ENCODE peak calls at places on chromosomes 6 and 20, in four cellular contexts. S is fibroblast of lung, U is tibial artery, Y is hepatocyte. J is an unnamed sample.

GRCh38 chr6:1817033-1817761 is 207.5 kb downstream of the FOXC1 start:
- DNase-seq in U (no peak), S (peak; percentile 50), Y (no peak), J (no peak)

GRCh38 chr6:36914227-36914794 is 28.6 kb downstream of the C6orf89 start:
- DNase-seq in S (peak; percentile 34), U (no peak), Y (peak; percentile 85), J (peak; percentile 96)

GRCh38 chr6:27532820-27533538 is 60.1 kb upstream of the ZNF184 start:
- DNase-seq in Y (no peak), S (no peak), U (no peak), J (no peak)

GRCh38 chr6:110359554-110359953 is 1.4 kb upstream of the METTL24 start:
- DNase-seq in Y (no peak), U (no peak), S (no peak), J (no peak)

GRCh38 chr6:3619800-3620199 is 131.7 kb downstream of the PXDC1 start:
- DNase-seq in S (no peak), U (no peak), Y (no peak), J (no peak)

GRCh38 chr6:20791932-20792331 is 257.7 kb downstream of the CDKAL1 start:
- DNase-seq in Y (no peak), U (no peak), S (peak; percentile 39), J (no peak)

GRCh38 chr20:3698511-3699436 is 13.6 kb downstream of the SIGLEC1 start:
- DNase-seq in U (no peak), Y (no peak), S (no peak), J (no peak)

GRCh38 chr20:13900506-13900905 is 89.9 kb downstream of the SEL1L2 start:
- DNase-seq in U (no peak), Y (no peak), S (no peak), J (no peak)

GRCh38 chr20:48828734-48829460 is 1.1 kb upstream of the PREX1 start:
- DNase-seq in S (no peak), U (no peak), Y (no peak), J (no peak)

GRCh38 chr6:100084301-100085161 is 90.5 kb upstream of the MCHR2 start:
- DNase-seq in Y (peak; percentile 15), S (peak; percentile 36), U (no peak), J (no peak)

GRCh38 chr20:57748601-57749130 is 38.9 kb upstream of the PMEPA1 start:
- DNase-seq in Y (peak; percentile 75), U (peak; percentile 88), S (peak; percentile 43), J (peak; percentile 50)

GRCh38 chr6:24100336-24100735 is 25.7 kb upstream of the NRSN1 start:
- DNase-seq in Y (no peak), S (no peak), U (no peak), J (no peak)

GRCh38 chr6:108630050-108630714 is 69.5 kb downstream of the FOXO3 start:
- DNase-seq in Y (no peak), U (no peak), S (no peak), J (no peak)

GRCh38 chr20:7926323-7926722 is 13.9 kb downstream of the HAO1 start:
- DNase-seq in Y (no peak), U (no peak), S (no peak), J (no peak)

GRCh38 chr6:3565291-3565690 is 108.4 kb upstream of the SLC22A23 start:
- DNase-seq in S (no peak), U (no peak), Y (no peak), J (no peak)

GRCh38 chr6:136792066-136792944 is at the start of gene MAP3K5:
- DNase-seq in U (peak; percentile 85), S (peak; percentile 88), Y (peak; percentile 91), J (peak; percentile 95)

GRCh38 chr6:141401851-141402250 is 730.9 kb upstream of the GJE1 start:
- DNase-seq in Y (peak; percentile 22), U (no peak), S (peak; percentile 19), J (no peak)

GRCh38 chr20:10476319-10476724 is 41.2 kb downstream of the SLX4IP start:
- DNase-seq in U (peak; percentile 37), Y (no peak), S (no peak), J (peak; percentile 6)

GRCh38 chr6:57109905-57110304 is 19.9 kb downstream of the ZNF451 start:
- DNase-seq in U (no peak), Y (no peak), S (peak; percentile 81), J (no peak)

GRCh38 chr20:37556538-37556937 is 28.9 kb upstream of the BLCAP start:
- DNase-seq in U (no peak), S (no peak), Y (no peak), J (no peak)

GRCh38 chr6:150025201-150025917 is at the start of gene RAET1L:
- DNase-seq in U (no peak), S (peak; percentile 37), Y (peak; percentile 22), J (peak; percentile 56)

GRCh38 chr6:157955675-157956074 is 26.0 kb upstream of the SYNJ2 start:
- DNase-seq in S (no peak), U (no peak), Y (no peak), J (no peak)

GRCh38 chr20:20364016-20364746 is 3.7 kb upstream of the INSM1 start:
- DNase-seq in Y (no peak), U (no peak), S (no peak), J (no peak)

GRCh38 chr20:1185316-1185741 is 548 bp upstream of the TMEM74B start:
- DNase-seq in U (no peak), Y (peak; percentile 47), S (no peak), J (peak; percentile 10)

GRCh38 chr20:11451793-11452291 is 465.9 kb upstream of the BTBD3 start:
- DNase-seq in U (no peak), Y (peak; percentile 46), S (peak; percentile 38), J (no peak)

GRCh38 chr20:48722737-48723191 is 105.0 kb downstream of the PREX1 start:
- DNase-seq in S (peak; percentile 39), Y (peak; percentile 32), U (peak; percentile 71), J (no peak)

GRCh38 chr6:116443105-116443504 is 18.1 kb upstream of the CALHM6 start:
- DNase-seq in S (no peak), U (no peak), Y (no peak), J (no peak)

GRCh38 chr6:88815491-88815890 is 147.9 kb downstream of the RNGTT start:
- DNase-seq in Y (no peak), U (no peak), S (no peak), J (no peak)

GRCh38 chr6:167470101-167470835 is 145.4 kb downstream of the TTLL2 start:
- DNase-seq in U (no peak), Y (no peak), S (no peak), J (no peak)

GRCh38 chr6:5287205-5287965 is 26.1 kb downstream of the FARS2 start:
- DNase-seq in U (no peak), S (peak; percentile 69), Y (no peak), J (no peak)

GRCh38 chr20:17570347-17571152 is 675 bp downstream of the DSTN start:
- DNase-seq in S (peak; percentile 53), U (peak; percentile 59), Y (peak; percentile 72), J (peak; percentile 70)

GRCh38 chr6:129598244-129599187 is 111.5 kb downstream of the ARHGAP18 start:
- DNase-seq in Y (peak; percentile 72), S (peak; percentile 91), U (no peak), J (peak; percentile 67)

GRCh38 chr6:164216368-164216767 is 801.9 kb downstream of the QKI start:
- DNase-seq in U (no peak), S (no peak), Y (no peak), J (no peak)

DNA sequence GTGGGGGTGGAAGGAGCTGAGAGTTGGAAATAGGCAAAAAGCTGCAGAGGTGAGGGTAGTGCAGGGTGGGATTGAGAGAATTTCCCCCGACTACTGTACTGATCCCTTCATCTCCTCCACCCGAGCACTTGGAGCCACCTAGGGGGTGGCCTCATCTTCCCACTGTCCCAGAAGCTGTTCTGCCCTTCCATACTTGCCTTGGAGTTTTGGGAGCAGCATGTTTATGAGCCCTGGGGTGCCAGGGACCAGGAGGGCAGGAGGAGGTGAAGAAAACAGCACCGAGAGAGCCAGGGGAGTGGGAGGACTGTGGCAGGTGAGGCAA is 34.0 kb upstream of the HLA-A start:
- DNase-seq in U (no peak), Y (no peak), S (no peak), J (peak; percentile 20)
- H3K4me3 ChIP-seq in U (no peak overlapping the region), Y (no peak overlapping the region), S (no peak overlapping the region), J (no peak overlapping the region)

GRCh38 chr6:165663283-165663735 is 268 bp upstream of the PDE10A start:
- DNase-seq in S (peak; percentile 58), Y (peak; percentile 47), U (no peak), J (no peak)

GRCh38 chr6:165664553-165665383 is 1.7 kb upstream of the PDE10A start:
- DNase-seq in Y (no peak), S (no peak), U (no peak), J (no peak)

GRCh38 chr6:165665384-165665672 is 2.3 kb upstream of the PDE10A start:
- DNase-seq in Y (no peak), U (no peak), S (no peak), J (no peak)

GRCh38 chr6:165662671-165663282 is at the start of gene PDE10A:
- DNase-seq in S (peak; percentile 20), Y (peak; percentile 56), U (peak; percentile 28), J (no peak)

GRCh38 chr6:165663736-165664552 is 903 bp upstream of the PDE10A start:
- DNase-seq in Y (no peak), U (no peak), S (no peak), J (no peak)
- H3K27ac ChIP-seq in Y (no peak overlapping the region), U (peak overlapping the region; percentile 56), S (no peak overlapping the region), J (no peak overlapping the region)

GRCh38 chr6:44000164-44000842 is 126.9 kb downstream of the MRPL14 start:
- DNase-seq in U (no peak), S (peak; percentile 51), Y (no peak), J (peak; percentile 75)

GRCh38 chr6:44003345-44004061 is 123.7 kb downstream of the MRPL14 start:
- DNase-seq in Y (peak; percentile 37), U (no peak), S (no peak), J (no peak)

GRCh38 chr6:44001318-44001868 is 125.9 kb downstream of the MRPL14 start:
- DNase-seq in S (peak; percentile 40), Y (peak; percentile 52), U (no peak), J (peak; percentile 44)

GRCh38 chr6:44002591-44003344 is 124.5 kb downstream of the MRPL14 start:
- DNase-seq in S (peak; percentile 53), U (no peak), Y (peak; percentile 91), J (peak; percentile 62)

GRCh38 chr6:44002071-44002590 is 125.1 kb downstream of the MRPL14 start:
- DNase-seq in U (no peak), S (no peak), Y (peak; percentile 26), J (peak; percentile 44)
- H3K4me3 ChIP-seq in U (peak overlapping the region; percentile 34), S (peak overlapping the region; percentile 16), Y (peak overlapping the region; percentile 33), J (no peak overlapping the region)

DNA sequence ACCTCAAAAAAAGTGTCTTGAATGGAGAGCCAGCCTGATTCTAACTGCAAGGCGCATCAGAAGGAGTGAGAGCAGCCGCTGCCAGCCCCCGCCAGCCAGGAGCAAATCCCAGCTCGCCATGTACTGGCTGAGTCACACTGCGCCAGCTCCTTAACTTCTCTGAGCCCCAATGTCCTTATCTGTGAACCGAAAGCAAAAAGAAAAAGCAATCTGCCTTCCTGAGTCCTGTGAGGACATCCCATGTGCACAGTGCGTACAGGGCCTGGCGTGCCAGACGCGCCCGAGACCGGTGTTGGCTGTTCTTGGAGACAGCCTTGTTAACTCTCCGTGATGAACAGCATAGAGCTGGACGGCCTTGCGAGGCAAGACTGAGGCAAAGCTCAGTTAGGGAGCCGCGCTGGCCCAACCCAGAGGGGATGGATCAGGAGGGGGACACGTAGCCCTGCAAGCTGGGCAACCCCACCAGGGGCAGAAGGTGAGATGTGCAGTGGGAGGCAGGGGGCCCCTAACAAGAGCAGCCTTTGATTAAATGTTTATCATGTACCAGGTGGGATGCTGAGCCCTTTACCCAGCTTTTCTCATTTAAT is 122.7 kb downstream of the AGPAT4 start:
- DNase-seq in Y (no peak), U (no peak), S (no peak), J (no peak)
- H3K27ac ChIP-seq in Y (no peak overlapping the region), U (no peak overlapping the region), S (no peak overlapping the region), J (no peak overlapping the region)